ENCODE peak calls at places on chromosomes 16 and 17, in six cellular contexts. One of them, this sample, is unnamed. For H3K36me3, the result is how much of the 10 kb centered on the place peaks cover.

GRCh38 chr16:53985865-53986264 is 281.9 kb downstream of the FTO start:
- DNase-seq in hepatocyte: no peak
- DNase-seq in MM.1S: no peak
- DNase-seq in OCI-LY7: no peak
- DNase-seq in neural progenitor cell: no peak
- DNase-seq in SK-N-SH: no peak
- DNase-seq in this sample: no peak

GRCh38 chr17:82819015-82819414 is 20.8 kb downstream of the ZNF750 start:
- DNase-seq in OCI-LY7: peak
- DNase-seq in MM.1S: no peak
- DNase-seq in hepatocyte: no peak
- DNase-seq in SK-N-SH: no peak
- DNase-seq in neural progenitor cell: no peak
- DNase-seq in this sample: no peak

GRCh38 chr16:13316008-13316407 is 414.6 kb downstream of the SHISA9 start:
- DNase-seq in hepatocyte: no peak
- DNase-seq in neural progenitor cell: no peak
- DNase-seq in MM.1S: no peak
- DNase-seq in OCI-LY7: no peak
- DNase-seq in SK-N-SH: no peak
- DNase-seq in this sample: no peak

GRCh38 chr17:1473170-1473569 is 17.1 kb upstream of the CRK start:
- DNase-seq in SK-N-SH: no peak
- DNase-seq in MM.1S: no peak
- DNase-seq in neural progenitor cell: no peak
- DNase-seq in hepatocyte: no peak
- DNase-seq in OCI-LY7: peak
- DNase-seq in this sample: no peak

GRCh38 chr17:2707721-2708584 is 3.6 kb downstream of the CLUH start:
- DNase-seq in neural progenitor cell: peak
- DNase-seq in OCI-LY7: peak
- DNase-seq in MM.1S: no peak
- DNase-seq in hepatocyte: peak
- DNase-seq in SK-N-SH: peak
- DNase-seq in this sample: peak

GRCh38 chr16:20610192-20610891 is 34.2 kb upstream of the ACSM2B start:
- DNase-seq in neural progenitor cell: no peak
- DNase-seq in OCI-LY7: no peak
- DNase-seq in SK-N-SH: no peak
- DNase-seq in MM.1S: no peak
- DNase-seq in hepatocyte: peak
- DNase-seq in this sample: no peak

GRCh38 chr17:17682293-17682736 is 1.1 kb downstream of the RAI1 start:
- DNase-seq in MM.1S: peak
- DNase-seq in neural progenitor cell: peak
- DNase-seq in hepatocyte: peak
- DNase-seq in OCI-LY7: peak
- DNase-seq in SK-N-SH: peak
- DNase-seq in this sample: peak

GRCh38 chr17:13734880-13735279 is 133.2 kb upstream of the HS3ST3A1 start:
- DNase-seq in hepatocyte: no peak
- DNase-seq in MM.1S: no peak
- DNase-seq in OCI-LY7: no peak
- DNase-seq in SK-N-SH: no peak
- DNase-seq in neural progenitor cell: no peak
- DNase-seq in this sample: no peak

GRCh38 chr16:57800213-57801097 is 1.8 kb downstream of the KIFC3 start:
- DNase-seq in SK-N-SH: peak
- DNase-seq in MM.1S: no peak
- DNase-seq in hepatocyte: no peak
- DNase-seq in neural progenitor cell: no peak
- DNase-seq in OCI-LY7: no peak
- DNase-seq in this sample: no peak

GRCh38 chr17:42809250-42809649 is 10.6 kb downstream of the CNTD1 start:
- DNase-seq in hepatocyte: no peak
- DNase-seq in MM.1S: no peak
- DNase-seq in SK-N-SH: no peak
- DNase-seq in OCI-LY7: no peak
- DNase-seq in neural progenitor cell: no peak
- DNase-seq in this sample: peak

GRCh38 chr17:49513616-49514373 is 18.7 kb downstream of the NGFR start:
- DNase-seq in hepatocyte: no peak
- DNase-seq in OCI-LY7: no peak
- DNase-seq in MM.1S: no peak
- DNase-seq in neural progenitor cell: no peak
- DNase-seq in SK-N-SH: no peak
- DNase-seq in this sample: no peak

GRCh38 chr17:3635474-3636153 is 436 bp downstream of the SHPK start:
- DNase-seq in hepatocyte: peak
- DNase-seq in neural progenitor cell: no peak
- DNase-seq in OCI-LY7: no peak
- DNase-seq in SK-N-SH: peak
- DNase-seq in MM.1S: peak
- DNase-seq in this sample: peak

GRCh38 chr16:85452364-85453178 is 160.6 kb upstream of the GSE1 start:
- DNase-seq in neural progenitor cell: no peak
- DNase-seq in MM.1S: no peak
- DNase-seq in SK-N-SH: no peak
- DNase-seq in OCI-LY7: no peak
- DNase-seq in hepatocyte: no peak
- DNase-seq in this sample: no peak

GRCh38 chr16:83233153-83233552 is 574.6 kb upstream of the HSBP1 start:
- DNase-seq in hepatocyte: no peak
- DNase-seq in OCI-LY7: no peak
- DNase-seq in MM.1S: no peak
- DNase-seq in SK-N-SH: no peak
- DNase-seq in neural progenitor cell: no peak
- DNase-seq in this sample: peak

GRCh38 chr17:10879110-10879509 is 41.2 kb upstream of the PIRT start:
- DNase-seq in SK-N-SH: peak
- DNase-seq in neural progenitor cell: peak
- DNase-seq in OCI-LY7: peak
- DNase-seq in MM.1S: no peak
- DNase-seq in hepatocyte: peak
- DNase-seq in this sample: peak

GRCh38 chr17:66492500-66493123 is 190.2 kb downstream of the PRKCA start:
- DNase-seq in neural progenitor cell: no peak
- DNase-seq in hepatocyte: no peak
- DNase-seq in OCI-LY7: no peak
- DNase-seq in SK-N-SH: peak
- DNase-seq in MM.1S: no peak
- DNase-seq in this sample: peak

GRCh38 chr17:205817-206216 is 24.4 kb upstream of the DOC2B start:
- DNase-seq in SK-N-SH: no peak
- DNase-seq in OCI-LY7: no peak
- DNase-seq in MM.1S: no peak
- DNase-seq in neural progenitor cell: no peak
- DNase-seq in hepatocyte: no peak
- DNase-seq in this sample: no peak

GRCh38 chr16:88727871-88728270 is 21.6 kb downstream of the CTU2 start:
- DNase-seq in MM.1S: no peak
- DNase-seq in hepatocyte: no peak
- DNase-seq in OCI-LY7: no peak
- DNase-seq in SK-N-SH: peak
- DNase-seq in neural progenitor cell: no peak
- DNase-seq in this sample: no peak

GRCh38 chr16:30054959-30055553 is 10.5 kb upstream of the ALDOA start:
- DNase-seq in MM.1S: peak
- DNase-seq in OCI-LY7: peak
- DNase-seq in neural progenitor cell: peak
- DNase-seq in SK-N-SH: peak
- DNase-seq in hepatocyte: no peak
- DNase-seq in this sample: no peak

GRCh38 chr17:35793257-35793656 is 2.2 kb downstream of the MMP28 start:
- DNase-seq in neural progenitor cell: no peak
- DNase-seq in SK-N-SH: no peak
- DNase-seq in hepatocyte: no peak
- DNase-seq in MM.1S: no peak
- DNase-seq in OCI-LY7: no peak
- DNase-seq in this sample: no peak

GRCh38 chr16:79767597-79768280 is 167.2 kb upstream of the MAF start:
- DNase-seq in neural progenitor cell: peak
- DNase-seq in hepatocyte: peak
- DNase-seq in SK-N-SH: no peak
- DNase-seq in OCI-LY7: no peak
- DNase-seq in MM.1S: peak
- DNase-seq in this sample: peak

GRCh38 chr17:15462962-15463361 is 4.5 kb downstream of the CDRT4 start:
- DNase-seq in MM.1S: no peak
- DNase-seq in OCI-LY7: no peak
- DNase-seq in neural progenitor cell: no peak
- DNase-seq in SK-N-SH: no peak
- DNase-seq in hepatocyte: no peak
- DNase-seq in this sample: peak

GRCh38 chr16:85928411-85928820 is 29.5 kb downstream of the IRF8 start:
- DNase-seq in MM.1S: no peak
- DNase-seq in OCI-LY7: no peak
- DNase-seq in hepatocyte: peak
- DNase-seq in SK-N-SH: no peak
- DNase-seq in neural progenitor cell: no peak
- DNase-seq in this sample: peak

GRCh38 chr17:10385871-10386270 is 13.1 kb upstream of the MYH13 start:
- DNase-seq in neural progenitor cell: no peak
- DNase-seq in SK-N-SH: no peak
- DNase-seq in MM.1S: no peak
- DNase-seq in hepatocyte: no peak
- DNase-seq in OCI-LY7: no peak
- DNase-seq in this sample: no peak

GRCh38 chr17:50222922-50223321 is 21.5 kb upstream of the COL1A1 start:
- DNase-seq in OCI-LY7: no peak
- DNase-seq in SK-N-SH: no peak
- DNase-seq in hepatocyte: no peak
- DNase-seq in neural progenitor cell: no peak
- DNase-seq in MM.1S: no peak
- DNase-seq in this sample: peak

GRCh38 chr17:75295220-75296158 is 6.3 kb upstream of the SLC25A19 start:
- DNase-seq in OCI-LY7: peak
- DNase-seq in hepatocyte: no peak
- DNase-seq in MM.1S: peak
- DNase-seq in neural progenitor cell: no peak
- DNase-seq in SK-N-SH: no peak
- DNase-seq in this sample: no peak

GRCh38 chr16:1285669-1286491 is 23.6 kb upstream of the UBE2I start:
- DNase-seq in MM.1S: no peak
- DNase-seq in hepatocyte: no peak
- DNase-seq in SK-N-SH: no peak
- DNase-seq in neural progenitor cell: no peak
- DNase-seq in OCI-LY7: no peak
- DNase-seq in this sample: no peak

GRCh38 chr17:4097165-4097960 is 45.5 kb downstream of the ZZEF1 start:
- DNase-seq in hepatocyte: no peak
- DNase-seq in OCI-LY7: no peak
- DNase-seq in neural progenitor cell: no peak
- DNase-seq in SK-N-SH: no peak
- DNase-seq in MM.1S: no peak
- DNase-seq in this sample: no peak

GRCh38 chr16:5030251-5030870 is 3.4 kb downstream of the NAGPA start:
- DNase-seq in MM.1S: no peak
- DNase-seq in SK-N-SH: no peak
- DNase-seq in neural progenitor cell: no peak
- DNase-seq in OCI-LY7: no peak
- DNase-seq in hepatocyte: no peak
- DNase-seq in this sample: no peak

GRCh38 chr16:7408700-7409340 is 76.2 kb downstream of the RBFOX1 start:
- DNase-seq in SK-N-SH: no peak
- DNase-seq in MM.1S: no peak
- DNase-seq in hepatocyte: no peak
- DNase-seq in neural progenitor cell: peak
- DNase-seq in OCI-LY7: no peak
- DNase-seq in this sample: no peak

GRCh38 chr16:7399296-7399695 is 66.7 kb downstream of the RBFOX1 start:
- DNase-seq in SK-N-SH: no peak
- DNase-seq in OCI-LY7: no peak
- DNase-seq in MM.1S: no peak
- DNase-seq in hepatocyte: no peak
- DNase-seq in neural progenitor cell: no peak
- DNase-seq in this sample: no peak

GRCh38 chr16:7404217-7404616 is 71.6 kb downstream of the RBFOX1 start:
- DNase-seq in MM.1S: no peak
- DNase-seq in hepatocyte: no peak
- DNase-seq in OCI-LY7: no peak
- DNase-seq in neural progenitor cell: no peak
- DNase-seq in SK-N-SH: no peak
- DNase-seq in this sample: no peak

GRCh38 chr16:7400117-7400890 is 67.7 kb downstream of the RBFOX1 start:
- DNase-seq in hepatocyte: no peak
- DNase-seq in MM.1S: no peak
- DNase-seq in neural progenitor cell: no peak
- DNase-seq in OCI-LY7: no peak
- DNase-seq in SK-N-SH: no peak
- DNase-seq in this sample: no peak

GRCh38 chr16:7405166-7405565 is 72.5 kb downstream of the RBFOX1 start:
- DNase-seq in SK-N-SH: peak
- DNase-seq in MM.1S: no peak
- DNase-seq in neural progenitor cell: peak
- DNase-seq in hepatocyte: peak
- DNase-seq in OCI-LY7: no peak
- DNase-seq in this sample: no peak
- TF ChIP-seq EZH2phosphoT487 in SK-N-SH: no peak
- TF ChIP-seq EZH2phosphoT487 in MM.1S: no peak
- TF ChIP-seq EZH2phosphoT487 in neural progenitor cell: no peak
- TF ChIP-seq EZH2phosphoT487 in hepatocyte: no peak
- TF ChIP-seq EZH2phosphoT487 in OCI-LY7: no peak
- TF ChIP-seq EZH2phosphoT487 in this sample: no peak

GRCh38 chr17:38464723-38465419 is 36.6 kb downstream of the ARHGAP23 start:
- DNase-seq in SK-N-SH: peak
- DNase-seq in OCI-LY7: no peak
- DNase-seq in MM.1S: no peak
- DNase-seq in neural progenitor cell: peak
- DNase-seq in hepatocyte: peak
- DNase-seq in this sample: peak
- H3K4me2 ChIP-seq in SK-N-SH: peak
- H3K4me2 ChIP-seq in OCI-LY7: no peak
- H3K4me2 ChIP-seq in MM.1S: no peak
- H3K4me2 ChIP-seq in neural progenitor cell: no peak
- H3K4me2 ChIP-seq in hepatocyte: peak
- H3K4me2 ChIP-seq in this sample: peak

GRCh38 chr16:27498426-27498825 is 51.3 kb downstream of the GTF3C1 start:
- DNase-seq in neural progenitor cell: no peak
- DNase-seq in MM.1S: no peak
- DNase-seq in SK-N-SH: no peak
- DNase-seq in hepatocyte: no peak
- DNase-seq in OCI-LY7: no peak
- DNase-seq in this sample: no peak
- H3K36me3 ChIP-seq in neural progenitor cell: under half
- H3K36me3 ChIP-seq in MM.1S: under half
- H3K36me3 ChIP-seq in SK-N-SH: under half
- H3K36me3 ChIP-seq in hepatocyte: under half
- H3K36me3 ChIP-seq in OCI-LY7: half or more
- H3K36me3 ChIP-seq in this sample: under half

DNA sequence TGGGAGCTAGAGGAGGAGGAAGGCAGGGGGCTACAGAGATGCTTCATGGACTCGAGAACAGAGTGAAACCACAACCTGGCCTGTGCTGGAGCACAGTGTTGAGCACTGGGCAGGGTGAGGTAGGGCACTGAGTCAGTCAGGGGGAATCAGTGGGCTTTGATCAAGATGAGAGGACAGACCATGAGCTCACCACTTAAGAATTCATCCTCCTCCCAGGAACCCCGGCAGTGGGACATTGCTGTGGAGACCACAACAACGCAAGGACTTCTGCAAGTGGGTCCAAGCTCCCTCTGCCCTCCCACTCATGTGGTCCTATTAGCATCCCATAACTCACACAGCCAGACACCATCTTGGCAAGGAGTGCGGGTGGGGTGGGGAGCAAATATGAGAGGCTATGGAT is 1.7 kb upstream of the CES5A start:
- DNase-seq in hepatocyte: no peak
- DNase-seq in SK-N-SH: no peak
- DNase-seq in MM.1S: no peak
- DNase-seq in OCI-LY7: no peak
- DNase-seq in neural progenitor cell: no peak
- DNase-seq in this sample: no peak
- TF ChIP-seq EZH2phosphoT487 in hepatocyte: no peak
- TF ChIP-seq EZH2phosphoT487 in SK-N-SH: no peak
- TF ChIP-seq EZH2phosphoT487 in MM.1S: no peak
- TF ChIP-seq EZH2phosphoT487 in OCI-LY7: no peak
- TF ChIP-seq EZH2phosphoT487 in neural progenitor cell: no peak
- TF ChIP-seq EZH2phosphoT487 in this sample: no peak